ENCODE peak calls at places on chromosomes 16 and 17, in eight cellular contexts. S is NCI-H1092 treated with DMSO at 0.1 percent for 48 hours; Z is neural crest cell; E is hepatic stellate cell; M is HuH-7.5; T is ureter; H is NCI-H1694; P is activated effector memory CD4-positive, alpha-beta T cell treated with Interleukin-2 at 50 U/mL for 16 hours. I is an unnamed sample.

GRCh38 chr16:11131706-11132105 is 124.3 kb downstream of the SOCS1 start:
- DNase-seq in S (no peak), Z (no peak), E (no peak), M (no peak), T (no peak), H (no peak), P (no peak), I (no peak)

GRCh38 chr16:47386201-47386718 is 74.6 kb downstream of the ITFG1 start:
- DNase-seq in S (no peak), Z (no peak), E (no peak), M (no peak), T (no peak), H (no peak), P (no peak), I (no peak)

GRCh38 chr17:45918241-45918745 is 23.9 kb downstream of the MAPT start:
- DNase-seq in S (no peak), Z (no peak), E (no peak), M (no peak), T (no peak), H (no peak), P (no peak), I (no peak)

GRCh38 chr16:50692999-50693781 is at the start of gene NOD2:
- DNase-seq in S (no peak), Z (no peak), E (peak; percentile 41), M (peak; percentile 36), T (no peak), H (no peak), P (no peak), I (peak; percentile 70)

GRCh38 chr17:142102-142661 is 4.8 kb downstream of the SCGB1C2 start:
- DNase-seq in S (no peak), Z (peak; percentile 5), E (peak; percentile 43), M (no peak), T (peak; percentile 40), H (no peak), P (no peak), I (no peak)

GRCh38 chr17:31488264-31488981 is 96.9 kb downstream of the RAB11FIP4 start:
- DNase-seq in S (no peak), Z (no peak), E (no peak), M (no peak), T (no peak), H (no peak), P (no peak), I (peak; percentile 31)

GRCh38 chr16:26993988-26994387 is 72.7 kb upstream of the C16orf82 start:
- DNase-seq in S (no peak), Z (no peak), E (peak; percentile 53), M (no peak), T (no peak), H (no peak), P (no peak), I (no peak)

GRCh38 chr16:58684001-58684353 is 593 bp downstream of the SLC38A7 start:
- DNase-seq in S (no peak), Z (no peak), E (peak; percentile 55), M (no peak), T (no peak), H (no peak), P (no peak), I (no peak)

GRCh38 chr16:27386674-27387073 is 15.3 kb upstream of the IL21R start:
- DNase-seq in S (no peak), Z (no peak), E (no peak), M (no peak), T (no peak), H (no peak), P (no peak), I (no peak)

GRCh38 chr17:73850426-73850825 is 206.2 kb upstream of the SDK2 start:
- DNase-seq in S (no peak), Z (no peak), E (no peak), M (no peak), T (no peak), H (no peak), P (no peak), I (no peak)

GRCh38 chr16:88128556-88128955 is 177.3 kb downstream of the BANP start:
- DNase-seq in S (no peak), Z (no peak), E (no peak), M (no peak), T (no peak), H (no peak), P (no peak), I (no peak)